ENCODE peak calls at places on chromosomes 5 and 9, in seven cellular contexts. Q is HCT116, R is SK-N-SH, C is K562, N is H1, A is HepG2, I is GM12878. M is an unnamed sample.

GRCh38 chr9:69996947-69997346 is 46.7 kb upstream of the MAMDC2 start:
- DNase-seq in Q (no peak), R (no peak), C (no peak), N (no peak), A (no peak), I (no peak), M (no peak)

GRCh38 chr5:157670662-157671591 is at the start of gene C5orf52:
- DNase-seq in Q (no peak), R (peak), C (no peak), N (no peak), A (peak), I (peak), M (no peak)

GRCh38 chr5:78805-79149 is 13.2 kb upstream of the PLEKHG4B start:
- DNase-seq in Q (no peak), R (no peak), C (no peak), N (no peak), A (no peak), I (no peak), M (no peak)

GRCh38 chr9:127132375-127132774 is 9.9 kb upstream of the ANGPTL2 start:
- DNase-seq in Q (no peak), R (no peak), C (no peak), N (no peak), A (no peak), I (no peak), M (no peak)

GRCh38 chr5:169350016-169350415 is 49.1 kb upstream of the SLIT3 start:
- DNase-seq in Q (no peak), R (no peak), C (no peak), N (no peak), A (no peak), I (no peak), M (no peak)

GRCh38 chr5:56319281-56320242 is 86.4 kb upstream of the ANKRD55 start:
- DNase-seq in Q (no peak), R (no peak), C (no peak), N (no peak), A (peak), I (no peak), M (no peak)

GRCh38 chr9:77846957-77847574 is 184.5 kb downstream of the GNAQ start:
- DNase-seq in Q (no peak), R (no peak), C (no peak), N (no peak), A (no peak), I (no peak), M (no peak)

GRCh38 chr9:35834260-35835215 is 5.5 kb downstream of the TMEM8B start:
- DNase-seq in Q (no peak), R (no peak), C (no peak), N (no peak), A (peak), I (no peak), M (no peak)

GRCh38 chr9:21904371-21904770 is 89.8 kb downstream of the CDKN2A start:
- DNase-seq in Q (no peak), R (no peak), C (no peak), N (no peak), A (no peak), I (no peak), M (no peak)

GRCh38 chr9:86282979-86283535 is 719 bp upstream of the ISCA1 start:
- DNase-seq in Q (no peak), R (no peak), C (no peak), N (no peak), A (no peak), I (no peak), M (no peak)

GRCh38 chr5:173204185-173204979 is 30.6 kb downstream of the NKX2-5 start:
- DNase-seq in Q (peak), R (no peak), C (no peak), N (no peak), A (peak), I (no peak), M (peak)

GRCh38 chr5:135340568-135340967 is 58.5 kb downstream of the MACROH2A1 start:
- DNase-seq in Q (no peak), R (peak), C (no peak), N (no peak), A (no peak), I (no peak), M (no peak)

GRCh38 chr9:109520475-109521132 is 22.5 kb upstream of the PTPN3 start:
- DNase-seq in Q (peak), R (peak), C (peak), N (peak), A (peak), I (peak), M (peak)

GRCh38 chr5:156534086-156534485 is 207.1 kb downstream of the SGCD start:
- DNase-seq in Q (no peak), R (no peak), C (no peak), N (no peak), A (no peak), I (no peak), M (no peak)

GRCh38 chr9:33469891-33470290 is 3.8 kb downstream of the NOL6 start:
- DNase-seq in Q (no peak), R (no peak), C (no peak), N (no peak), A (no peak), I (no peak), M (no peak)

GRCh38 chr9:38235244-38235643 is 157.3 kb upstream of the ALDH1B1 start:
- DNase-seq in Q (no peak), R (peak), C (no peak), N (no peak), A (no peak), I (no peak), M (no peak)

GRCh38 chr9:121278535-121279169 is 10.7 kb downstream of the GSN start:
- DNase-seq in Q (peak), R (peak), C (peak), N (no peak), A (no peak), I (peak), M (peak)

GRCh38 chr9:80602291-80602690 is 1030.5 kb downstream of the TLE4 start:
- DNase-seq in Q (no peak), R (no peak), C (no peak), N (no peak), A (no peak), I (no peak), M (no peak)

GRCh38 chr9:137619240-137620090 is 660 bp downstream of the EHMT1 start:
- DNase-seq in Q (no peak), R (no peak), C (no peak), N (no peak), A (no peak), I (no peak), M (no peak)

GRCh38 chr5:40385544-40385943 is 294.2 kb upstream of the PTGER4 start:
- DNase-seq in Q (peak), R (no peak), C (no peak), N (no peak), A (no peak), I (no peak), M (peak)

GRCh38 chr5:36688722-36689121 is 82.3 kb downstream of the SLC1A3 start:
- DNase-seq in Q (peak), R (no peak), C (peak), N (no peak), A (peak), I (no peak), M (peak)

GRCh38 chr9:136004219-136004618 is 43.0 kb upstream of the UBAC1 start:
- DNase-seq in Q (no peak), R (no peak), C (no peak), N (no peak), A (no peak), I (no peak), M (no peak)

GRCh38 chr5:135138116-135138850 is 104.3 kb upstream of the PITX1 start:
- DNase-seq in Q (no peak), R (no peak), C (no peak), N (no peak), A (no peak), I (no peak), M (no peak)

GRCh38 chr5:127008300-127008975 is 21.9 kb downstream of the MARCHF3 start:
- DNase-seq in Q (no peak), R (no peak), C (no peak), N (no peak), A (no peak), I (no peak), M (no peak)

GRCh38 chr9:80191108-80191507 is 619.3 kb downstream of the TLE4 start:
- DNase-seq in Q (no peak), R (no peak), C (no peak), N (no peak), A (no peak), I (no peak), M (no peak)

GRCh38 chr5:168114444-168115017 is 176.9 kb upstream of the WWC1 start:
- DNase-seq in Q (peak), R (peak), C (peak), N (peak), A (peak), I (no peak), M (peak)

GRCh38 chr9:108282872-108283271 is 572.9 kb downstream of the ACTL7B start:
- DNase-seq in Q (no peak), R (no peak), C (peak), N (no peak), A (peak), I (no peak), M (no peak)

DNA sequence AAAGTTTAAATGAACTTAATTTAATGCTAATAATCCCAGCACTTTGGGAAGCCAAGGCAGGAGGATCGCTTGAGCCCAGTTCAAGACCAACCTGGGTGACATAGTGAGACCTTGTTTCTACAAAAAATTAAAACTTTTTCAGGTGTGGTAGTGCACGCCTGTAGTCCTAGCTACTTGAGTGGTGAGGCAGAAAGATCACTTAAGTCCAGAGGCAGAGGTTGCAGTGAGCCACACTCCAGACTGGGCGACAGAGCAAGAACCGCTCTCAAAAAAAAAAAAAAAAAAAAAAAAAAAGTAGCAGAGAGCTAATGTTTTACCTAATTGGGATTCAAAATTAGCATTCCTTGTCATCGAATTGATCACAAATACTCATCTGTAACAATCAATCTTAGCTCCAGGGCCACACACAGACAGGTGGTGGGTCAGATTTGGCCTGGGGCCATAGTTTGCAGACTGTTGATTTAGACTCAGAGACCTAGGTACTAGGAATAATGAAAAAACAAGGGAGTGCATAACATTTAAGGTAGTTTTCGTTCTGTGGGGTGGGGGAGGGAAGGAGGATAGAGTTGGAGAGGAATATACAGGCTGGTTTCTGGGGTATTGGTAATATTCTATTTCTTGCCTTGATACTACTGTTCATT is 21.4 kb downstream of the HSDL2 start:
- DNase-seq in Q (no peak), R (no peak), C (no peak), N (no peak), A (no peak), I (no peak), M (no peak)
- TF ChIP-seq JUND in Q (no peak), R (no peak), C (no peak), N (no peak), A (no peak), I (no peak), M (no peak)

DNA sequence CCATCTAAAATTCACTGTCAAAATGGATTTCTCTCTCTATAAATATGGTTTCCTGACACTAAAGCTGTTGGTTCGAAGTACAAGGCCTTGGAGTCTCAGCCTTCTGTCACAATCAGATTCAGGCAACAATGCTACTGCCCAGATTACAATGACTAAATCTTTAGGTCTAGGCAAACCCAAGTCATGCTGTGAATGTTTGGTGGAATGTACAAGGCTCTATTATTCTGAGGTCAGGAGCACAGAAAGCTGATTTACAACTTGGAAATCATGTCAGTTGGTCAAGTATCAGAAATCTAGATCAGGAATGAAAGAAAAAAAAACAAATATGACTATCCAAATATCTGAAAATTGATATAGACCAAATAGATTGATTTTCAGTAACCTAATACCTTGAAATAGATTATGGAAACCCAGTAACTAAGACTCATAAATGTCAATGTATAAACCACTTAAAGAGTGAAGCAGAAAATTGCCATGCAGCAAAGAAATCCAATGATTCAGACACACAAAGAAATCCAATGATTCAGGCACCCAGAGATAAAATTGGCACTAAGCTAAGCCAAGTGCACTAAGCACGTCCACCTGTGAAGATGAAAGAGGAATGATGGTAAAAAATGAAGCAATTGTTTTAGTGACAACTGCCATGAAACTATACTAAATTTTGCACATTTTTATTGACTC is 588.0 kb upstream of the TUSC1 start:
- DNase-seq in Q (no peak), R (no peak), C (no peak), N (no peak), A (no peak), I (no peak), M (no peak)
- TF ChIP-seq JUND in Q (no peak), R (no peak), C (no peak), N (no peak), A (no peak), I (no peak), M (no peak)

DNA sequence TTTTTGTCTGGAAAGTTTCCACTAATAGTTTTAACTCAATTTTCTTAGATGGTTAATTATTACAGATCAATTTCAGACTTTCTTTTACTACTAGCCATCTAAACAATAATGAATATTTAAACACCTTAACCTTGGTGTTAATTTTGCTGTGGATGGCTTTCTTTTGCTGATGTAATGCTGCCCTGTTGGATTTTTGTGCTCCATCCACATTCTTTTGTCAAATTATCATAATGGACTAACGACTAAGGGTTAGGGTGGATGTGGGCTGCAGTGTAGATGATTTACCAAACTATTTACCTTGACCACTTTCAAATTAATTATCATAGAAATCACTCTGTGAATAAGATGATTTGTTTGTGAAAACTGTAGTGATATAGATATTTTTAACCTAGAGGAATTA is 15.6 kb upstream of the TMEM38B start:
- DNase-seq in Q (no peak), R (no peak), C (no peak), N (no peak), A (no peak), I (no peak), M (no peak)
- TF ChIP-seq JUND in Q (no peak), R (no peak), C (no peak), N (no peak), A (no peak), I (no peak), M (no peak)

GRCh38 chr9:3080951-3081350 is 237.1 kb upstream of the PUM3 start:
- DNase-seq in Q (no peak), R (no peak), C (no peak), N (no peak), A (no peak), I (no peak), M (no peak)
- TF ChIP-seq JUND in Q (no peak), R (no peak), C (no peak), N (no peak), A (no peak), I (no peak), M (no peak)

GRCh38 chr9:72551306-72551705 is 29.9 kb downstream of the TMC1 start:
- DNase-seq in Q (no peak), R (no peak), C (no peak), N (no peak), A (no peak), I (no peak), M (no peak)

GRCh38 chr9:72557549-72557948 is 36.1 kb downstream of the TMC1 start:
- DNase-seq in Q (peak), R (no peak), C (peak), N (no peak), A (peak), I (no peak), M (no peak)

GRCh38 chr9:72560086-72560485 is 38.7 kb downstream of the TMC1 start:
- DNase-seq in Q (no peak), R (no peak), C (no peak), N (no peak), A (no peak), I (no peak), M (no peak)

GRCh38 chr9:72552356-72552755 is 30.9 kb downstream of the TMC1 start:
- DNase-seq in Q (no peak), R (no peak), C (no peak), N (no peak), A (no peak), I (no peak), M (no peak)

GRCh38 chr9:72554221-72554641 is 32.8 kb downstream of the TMC1 start:
- DNase-seq in Q (no peak), R (no peak), C (no peak), N (no peak), A (peak), I (no peak), M (peak)
- TF ChIP-seq JUND in Q (no peak), R (no peak), C (no peak), N (no peak), A (no peak), I (no peak), M (no peak)

GRCh38 chr5:71475788-71476384 is 20.4 kb downstream of the BDP1 start:
- DNase-seq in Q (no peak), R (peak), C (peak), N (no peak), A (peak), I (no peak), M (peak)
- TF ChIP-seq JUND in Q (no peak), R (no peak), C (no peak), N (no peak), A (no peak), I (no peak), M (no peak)

GRCh38 chr9:23582836-23583235 is 243.2 kb downstream of the ELAVL2 start:
- DNase-seq in Q (no peak), R (no peak), C (no peak), N (no peak), A (no peak), I (no peak), M (no peak)
- TF ChIP-seq JUND in Q (no peak), R (no peak), C (no peak), N (no peak), A (no peak), I (no peak), M (no peak)

GRCh38 chr9:87564706-87565335 is 67.2 kb downstream of the DAPK1 start:
- DNase-seq in Q (no peak), R (no peak), C (no peak), N (no peak), A (no peak), I (no peak), M (no peak)
- TF ChIP-seq JUND in Q (no peak), R (no peak), C (no peak), N (no peak), A (no peak), I (no peak), M (no peak)

GRCh38 chr5:71653119-71653518 is 66.0 kb upstream of the CARTPT start:
- DNase-seq in Q (no peak), R (no peak), C (no peak), N (no peak), A (no peak), I (no peak), M (no peak)

DNA sequence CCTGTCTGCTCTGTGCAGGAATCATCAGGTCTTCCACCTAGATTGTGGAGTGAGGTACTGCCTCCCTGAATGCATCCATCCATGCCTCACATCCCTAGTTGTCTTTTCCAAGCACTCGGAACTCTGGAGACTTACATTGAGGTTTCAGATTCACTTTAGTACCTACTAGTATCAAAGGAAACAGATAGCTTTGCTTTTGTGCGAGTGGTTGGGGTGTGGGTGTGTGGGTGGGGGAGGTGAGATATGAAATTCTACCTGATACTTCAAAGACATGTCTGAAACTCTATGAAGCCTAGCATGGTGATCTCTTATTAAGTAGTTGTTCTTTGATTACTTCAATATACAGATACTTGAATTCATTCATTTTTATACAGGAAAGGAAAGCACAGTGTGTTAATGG is 64.4 kb downstream of the MCCC2 start:
- DNase-seq in Q (no peak), R (no peak), C (no peak), N (no peak), A (no peak), I (no peak), M (no peak)
- TF ChIP-seq JUND in Q (no peak), R (no peak), C (no peak), N (no peak), A (no peak), I (no peak), M (no peak)

GRCh38 chr9:26893030-26893676 is 551 bp upstream of the CAAP1 start:
- DNase-seq in Q (no peak), R (no peak), C (no peak), N (no peak), A (no peak), I (no peak), M (no peak)
- TF ChIP-seq JUND in Q (peak), R (no peak), C (no peak), N (no peak), A (no peak), I (no peak), M (no peak)

M was measured in T47D.